ENCODE peak calls at places on chromosome 13, in eight cellular contexts. C, Y, A, N, G, M, I and E are unnamed samples.

GRCh38 chr13:62433660-62434059 is 1018.0 kb upstream of the PCDH20 start:
- DNase-seq in Y (no peak), A (no peak), C (no peak), M (no peak), N (no peak), G (no peak), I (no peak), E (no peak)

GRCh38 chr13:76161143-76161542 is 525.0 kb downstream of the LMO7 start:
- DNase-seq in M (peak), N (no peak), A (no peak), C (no peak), G (no peak), I (no peak), Y (no peak), E (no peak)

GRCh38 chr13:70330697-70331361 is 222.6 kb upstream of the KLHL1 start:
- DNase-seq in Y (no peak), G (no peak), C (no peak), M (no peak), N (no peak), I (no peak), A (no peak), E (no peak)

GRCh38 chr13:32419862-32420261 is 8.1 kb downstream of the N4BP2L1 start:
- DNase-seq in I (no peak), G (no peak), Y (no peak), A (no peak), N (no peak), C (no peak), M (no peak), E (no peak)

GRCh38 chr13:26999499-26999898 is 172.1 kb downstream of the USP12 start:
- DNase-seq in G (no peak), N (no peak), Y (no peak), I (no peak), C (no peak), M (no peak), A (peak), E (no peak)

GRCh38 chr13:101065314-101065713 is 351.0 kb downstream of the NALCN start:
- DNase-seq in Y (no peak), A (no peak), I (no peak), N (no peak), C (no peak), M (no peak), G (no peak), E (no peak)

GRCh38 chr13:112657850-112658445 is 31.9 kb upstream of the ATP11A start:
- DNase-seq in I (peak), C (no peak), M (peak), G (no peak), N (no peak), A (no peak), Y (no peak), E (peak)

GRCh38 chr13:106649495-106649894 is 81.6 kb upstream of the ARGLU1 start:
- DNase-seq in M (peak), A (no peak), I (no peak), Y (no peak), G (no peak), C (no peak), N (no peak), E (peak)

GRCh38 chr13:26929971-26930730 is 169.6 kb upstream of the GPR12 start:
- DNase-seq in N (no peak), A (peak), C (peak), I (peak), G (peak), M (peak), Y (peak), E (no peak)

GRCh38 chr13:20258963-20259288 is 26.8 kb upstream of the GJB6 start:
- DNase-seq in A (no peak), C (no peak), M (no peak), G (no peak), Y (no peak), I (no peak), N (no peak), E (no peak)

GRCh38 chr13:112213467-112214245 is 146.7 kb downstream of the SOX1 start:
- DNase-seq in M (no peak), Y (no peak), G (no peak), C (no peak), N (no peak), A (no peak), I (no peak), E (no peak)

GRCh38 chr13:48320396-48320790 is 16.8 kb downstream of the RB1 start:
- DNase-seq in I (no peak), G (no peak), A (no peak), C (no peak), M (no peak), Y (no peak), N (no peak), E (no peak)

GRCh38 chr13:28494861-28495585 is at the start of gene FLT1:
- DNase-seq in C (peak), Y (peak), M (peak), N (no peak), I (peak), G (no peak), A (peak), E (no peak)

GRCh38 chr13:33218020-33218419 is 67.5 kb downstream of the STARD13 start:
- DNase-seq in G (no peak), I (no peak), C (no peak), Y (peak), M (peak), N (no peak), A (no peak), E (no peak)

GRCh38 chr13:40235160-40235796 is 431.2 kb downstream of the FOXO1 start:
- DNase-seq in N (no peak), C (no peak), A (no peak), G (no peak), I (no peak), Y (no peak), M (no peak), E (no peak)

GRCh38 chr13:21637296-21637695 is 33.3 kb upstream of the MICU2 start:
- DNase-seq in C (no peak), G (no peak), N (no peak), M (peak), I (no peak), Y (peak), A (peak), E (peak)

GRCh38 chr13:34469212-34469983 is 472.7 kb upstream of the NBEA start:
- DNase-seq in N (no peak), A (no peak), I (no peak), G (no peak), C (peak), M (no peak), Y (no peak), E (no peak)

GRCh38 chr13:66689628-66690027 is 540.5 kb downstream of the PCDH9 start:
- DNase-seq in M (peak), A (no peak), I (no peak), N (no peak), G (no peak), Y (peak), C (peak), E (no peak)

GRCh38 chr13:24668511-24668910 is 11.7 kb upstream of the ATP12A start:
- DNase-seq in G (no peak), I (no peak), M (no peak), A (no peak), C (no peak), Y (no peak), N (no peak), E (no peak)

GRCh38 chr13:35518337-35518736 is 41.8 kb upstream of the MAB21L1 start:
- DNase-seq in I (no peak), N (peak), C (no peak), M (no peak), Y (no peak), G (no peak), A (no peak), E (no peak)

GRCh38 chr13:19960673-19961015 is 2.1 kb downstream of the ZMYM2 start:
- DNase-seq in Y (no peak), C (no peak), I (no peak), N (no peak), A (no peak), M (no peak), G (no peak), E (no peak)

GRCh38 chr13:29465741-29466293 is 129.7 kb downstream of the SLC7A1 start:
- DNase-seq in M (peak), A (peak), I (peak), G (peak), C (peak), N (peak), Y (no peak), E (no peak)

GRCh38 chr13:34933349-34933748 is 8.7 kb upstream of the NBEA start:
- DNase-seq in A (no peak), M (no peak), N (no peak), Y (no peak), I (no peak), C (no peak), G (no peak), E (no peak)

GRCh38 chr13:28325022-28325421 is 169.9 kb downstream of the FLT1 start:
- DNase-seq in G (no peak), N (no peak), A (no peak), Y (no peak), M (no peak), I (no peak), C (no peak), E (no peak)

GRCh38 chr13:46992383-46992952 is 95.6 kb upstream of the HTR2A start:
- DNase-seq in A (no peak), G (no peak), I (no peak), C (peak), Y (peak), M (no peak), N (no peak), E (no peak)
- TF ChIP-seq CTCF in A (no peak), G (no peak), I (no peak), C (peak), Y (peak), M (peak), N (peak), E (peak)

DNA sequence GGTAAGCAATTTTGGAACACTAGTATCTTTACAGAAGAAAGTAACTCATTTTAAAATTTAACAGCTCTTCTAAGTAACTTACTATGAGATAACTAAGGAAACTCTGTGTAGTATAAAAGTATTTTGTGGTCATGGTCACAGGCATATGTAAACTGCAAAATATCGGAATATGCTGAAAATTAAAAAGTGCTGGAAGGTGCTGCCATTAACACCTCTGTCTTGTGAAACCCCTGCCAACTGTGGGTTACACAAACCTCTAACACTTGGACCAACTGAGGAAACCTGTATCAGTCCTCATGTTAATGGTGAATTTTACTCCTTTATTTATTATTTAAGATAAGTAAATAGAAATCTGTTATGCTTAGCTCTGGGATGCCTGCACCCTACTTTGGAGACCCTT is 206.7 kb downstream of the LACC1 start:
- DNase-seq in I (no peak), C (no peak), N (no peak), M (no peak), A (no peak), G (no peak), Y (no peak), E (no peak)
- H3K4me3 ChIP-seq in I (no peak), C (no peak), N (no peak), M (no peak), A (no peak), G (no peak), Y (no peak), E (no peak)

GRCh38 chr13:110109140-110109783 is 197.7 kb downstream of the COL4A1 start:
- DNase-seq in M (no peak), A (no peak), I (no peak), N (no peak), Y (no peak), C (no peak), G (no peak), E (no peak)
- TF ChIP-seq CTCF in M (no peak), A (no peak), I (no peak), N (no peak), Y (no peak), C (no peak), G (no peak), E (no peak)

DNA sequence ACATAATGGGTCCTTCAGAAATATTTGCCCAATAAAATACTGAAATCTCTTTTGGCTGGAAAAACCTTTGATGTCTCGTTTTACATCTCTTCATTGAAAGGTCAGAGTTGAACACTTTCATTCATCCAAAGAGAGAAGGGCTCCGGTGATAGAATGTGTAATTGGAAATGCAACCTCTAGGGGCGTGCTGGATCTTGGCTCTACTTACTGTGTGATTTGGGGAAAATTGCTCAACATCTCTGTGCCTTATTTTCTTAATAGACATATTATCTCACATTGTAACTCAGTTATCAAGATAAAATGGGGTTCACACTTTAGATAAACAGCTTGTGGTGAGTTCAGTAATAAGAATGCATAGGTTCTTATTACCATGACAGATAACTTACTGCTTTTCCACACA is 1444.1 kb downstream of the SLITRK5 start:
- DNase-seq in N (no peak), Y (peak), G (no peak), I (no peak), C (no peak), A (no peak), M (no peak), E (no peak)
- H3K4me3 ChIP-seq in N (no peak), Y (no peak), G (no peak), I (no peak), C (no peak), A (no peak), M (no peak), E (no peak)

DNA sequence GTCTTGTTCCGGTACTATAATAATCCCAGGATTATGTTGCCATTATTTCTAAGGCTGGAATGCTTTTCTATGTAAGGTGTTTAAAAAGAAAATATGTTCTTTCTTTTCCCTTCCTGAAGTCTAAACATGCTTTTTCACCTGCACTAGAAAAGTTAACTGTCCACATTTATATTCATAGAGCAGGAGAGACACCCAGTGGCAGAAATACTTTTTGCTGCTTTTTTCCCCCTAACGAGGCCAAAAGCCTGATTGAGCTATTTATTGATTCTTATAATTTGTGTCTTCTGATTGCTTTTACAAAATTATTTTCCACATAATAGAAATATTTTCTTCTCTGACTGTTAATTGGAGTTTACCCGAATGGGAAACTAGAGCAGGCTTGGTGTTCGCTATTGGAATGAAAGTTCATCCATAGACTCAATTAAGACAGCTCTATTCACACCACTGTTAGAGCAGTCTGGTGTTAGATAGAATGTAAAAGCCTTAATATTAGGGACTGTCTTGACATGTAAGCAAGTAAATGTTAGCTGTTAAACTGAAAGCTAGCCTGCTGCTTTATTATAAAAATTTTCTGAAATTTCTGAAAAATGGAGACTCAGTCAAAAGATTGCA is 15.8 kb downstream of the GPR180 start:
- DNase-seq in G (no peak), N (no peak), A (no peak), C (peak), M (no peak), Y (peak), I (no peak), E (no peak)
- TF ChIP-seq CTCF in G (no peak), N (peak), A (peak), C (peak), M (peak), Y (peak), I (peak), E (peak)

DNA sequence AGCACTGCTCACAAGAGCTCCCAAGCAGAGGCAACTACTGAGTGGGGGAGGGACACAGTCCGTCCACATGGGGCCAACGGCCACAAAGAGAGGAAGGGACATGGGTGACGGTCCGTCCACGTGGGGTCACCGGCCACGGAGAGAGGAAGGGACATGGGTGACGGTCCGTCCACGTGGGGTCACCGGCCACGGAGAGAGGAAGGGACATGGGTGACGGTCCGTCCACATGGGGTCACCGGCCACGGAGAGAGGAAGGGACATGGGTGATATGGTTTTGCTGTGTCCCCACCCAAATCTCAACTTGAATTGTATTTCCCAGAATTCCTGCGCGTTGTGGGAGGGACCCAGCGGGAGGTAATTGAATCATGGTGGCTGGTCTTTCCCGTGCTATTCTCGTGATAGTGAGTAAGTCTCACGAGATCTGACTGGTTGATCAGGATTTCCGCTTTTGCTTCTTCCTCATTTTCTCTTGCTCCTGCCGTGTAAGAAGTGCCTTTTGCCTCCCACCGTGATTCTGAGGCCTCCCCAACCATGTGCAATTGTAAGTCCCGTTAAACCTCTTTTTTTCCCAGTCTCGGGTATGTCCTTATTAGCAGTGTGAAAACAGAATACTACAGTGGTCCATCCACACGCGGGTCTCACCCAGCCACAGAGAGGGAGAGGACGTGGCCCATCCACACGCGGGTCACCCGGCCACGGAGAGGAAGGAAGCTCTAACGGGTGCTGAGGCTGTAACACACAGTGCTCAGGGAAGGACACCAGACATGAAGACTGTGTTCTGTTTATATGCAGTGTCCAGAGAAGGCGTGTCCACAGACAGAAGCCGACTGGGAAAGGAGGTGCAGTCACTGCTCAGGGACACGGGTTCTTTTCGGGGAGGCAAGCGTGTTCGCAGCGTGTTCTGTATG is 48.5 kb downstream of the GAS6 start:
- DNase-seq in Y (no peak), M (no peak), C (no peak), N (no peak), A (peak), G (no peak), I (no peak), E (no peak)
- H3K4me3 ChIP-seq in Y (no peak), M (no peak), C (no peak), N (no peak), A (peak), G (no peak), I (no peak), E (no peak)

DNA sequence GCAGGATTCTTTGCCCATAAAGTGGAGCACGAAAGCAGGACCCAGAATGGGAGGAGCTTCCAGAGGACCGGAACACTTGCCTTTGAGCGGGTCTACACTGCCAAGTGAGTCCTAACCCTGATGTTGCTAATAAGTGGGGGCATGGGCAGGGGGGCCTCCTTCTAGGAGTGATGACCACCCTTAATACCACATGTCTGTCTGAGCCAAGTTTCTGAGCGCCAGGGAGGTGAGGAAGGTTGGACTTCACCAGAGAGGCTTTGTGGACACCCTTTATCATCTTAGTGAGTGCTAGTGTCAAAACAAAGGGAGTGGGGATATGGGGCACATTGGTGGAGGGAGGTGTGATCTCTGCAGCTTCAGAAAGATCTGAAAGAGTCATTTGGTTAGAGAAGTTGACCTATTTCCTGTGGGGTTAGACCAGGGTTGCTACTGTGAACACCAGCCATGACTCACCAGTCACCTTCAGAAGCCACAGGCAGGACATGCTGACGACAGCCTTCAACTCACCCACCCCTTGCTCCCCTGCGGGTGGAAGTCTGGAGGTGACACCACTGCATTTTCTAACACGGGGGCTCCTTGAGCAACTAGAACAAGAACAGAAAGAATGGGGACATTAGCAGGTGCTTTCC is 8.8 kb downstream of the ALOX5AP start:
- DNase-seq in N (no peak), I (peak), G (peak), C (no peak), M (peak), A (peak), Y (no peak), E (no peak)
- TF ChIP-seq CTCF in N (no peak), I (no peak), G (no peak), C (no peak), M (no peak), A (no peak), Y (no peak), E (no peak)

DNA sequence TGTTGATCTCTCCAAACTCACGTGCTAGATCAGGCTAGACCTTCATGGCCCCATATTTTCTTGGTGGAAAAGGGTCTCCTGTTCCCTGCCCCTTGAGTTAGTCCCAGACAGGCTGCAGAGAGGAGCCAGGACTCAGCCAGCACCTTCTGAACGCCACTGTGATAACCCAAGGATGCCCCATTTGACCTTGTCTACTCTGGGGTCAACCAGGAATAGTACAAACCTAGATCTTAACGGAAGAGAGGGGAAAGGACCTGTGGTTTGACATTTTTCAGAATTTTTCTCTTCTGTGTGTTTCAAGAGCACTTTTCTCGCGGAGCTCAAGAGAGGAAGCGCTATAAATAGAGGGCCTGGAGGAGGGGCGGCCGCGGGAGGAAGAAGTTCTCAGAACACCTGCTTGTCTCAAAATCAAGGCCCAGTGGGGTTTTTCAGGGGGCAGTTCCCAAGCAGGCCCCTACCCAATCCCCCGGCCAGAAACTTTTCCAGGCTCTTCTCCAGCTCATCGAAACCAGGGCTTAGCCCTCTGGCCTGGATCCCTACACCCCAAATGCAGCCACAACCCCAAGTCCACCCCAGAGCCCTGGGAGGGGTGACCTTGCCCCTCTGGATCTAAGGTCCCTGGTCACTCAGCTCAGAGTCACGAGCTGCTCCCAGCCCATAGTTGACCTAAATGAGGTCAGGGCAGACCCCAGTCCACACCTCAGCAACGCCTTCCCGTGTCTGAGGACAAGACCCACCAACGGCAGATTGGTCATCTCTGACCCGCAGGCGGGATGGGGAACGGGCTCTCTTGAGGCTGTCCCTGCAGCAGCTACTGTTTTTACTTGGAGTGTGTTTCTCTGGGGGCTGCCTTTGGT is 75.6 kb upstream of the TM9SF2 start:
- DNase-seq in A (peak), I (no peak), G (no peak), N (no peak), Y (no peak), C (no peak), M (no peak), E (no peak)
- H3K4me3 ChIP-seq in A (no peak), I (no peak), G (no peak), N (no peak), Y (no peak), C (no peak), M (no peak), E (no peak)